ENCODE peak calls at places on chromosomes 2 and 18, in six cellular contexts. V, J, F, E, N and B are unnamed samples.

GRCh38 chr18:5253910-5254309 is 41.6 kb downstream of the ZBTB14 start:
- DNase-seq in V (no peak), J (no peak), F (no peak), E (no peak), N (no peak), B (no peak)

GRCh38 chr2:55565613-55566012 is 46.1 kb downstream of the CFAP36 start:
- DNase-seq in V (no peak), J (no peak), F (no peak), E (no peak), N (no peak), B (no peak)

GRCh38 chr2:85106489-85107180 is 26.6 kb upstream of the TCF7L1 start:
- DNase-seq in V (peak; percentile 35), J (no peak), F (no peak), E (no peak), N (no peak), B (no peak)

GRCh38 chr2:121976912-121977311 is 221.5 kb downstream of the TSN start:
- DNase-seq in V (no peak), J (no peak), F (no peak), E (no peak), N (no peak), B (no peak)

GRCh38 chr2:49042510-49042909 is 111.8 kb downstream of the FSHR start:
- DNase-seq in V (no peak), J (no peak), F (no peak), E (peak; percentile 19), N (no peak), B (no peak)

GRCh38 chr2:8090748-8091700 is 590.8 kb upstream of the ID2 start:
- DNase-seq in V (peak; percentile 98), J (peak; percentile 97), F (peak; percentile 72), E (peak; percentile 15), N (peak; percentile 57), B (peak; percentile 22)

GRCh38 chr2:230920167-230920566 is 4.9 kb downstream of the GPR55 start:
- DNase-seq in V (no peak), J (no peak), F (no peak), E (no peak), N (no peak), B (no peak)

GRCh38 chr2:27049422-27050280 is 1.8 kb upstream of the AGBL5 start:
- DNase-seq in V (no peak), J (no peak), F (peak; percentile 52), E (peak; percentile 80), N (peak; percentile 67), B (no peak)

GRCh38 chr2:32752205-32752604 is 124.4 kb downstream of the TTC27 start:
- DNase-seq in V (no peak), J (no peak), F (no peak), E (no peak), N (no peak), B (peak; percentile 43)

GRCh38 chr2:31534636-31535035 is 46.1 kb downstream of the SRD5A2 start:
- DNase-seq in V (no peak), J (no peak), F (no peak), E (no peak), N (no peak), B (no peak)

GRCh38 chr2:64652231-64653173 is 1.2 kb downstream of the SERTAD2 start:
- DNase-seq in V (peak; percentile 56), J (peak; percentile 61), F (peak; percentile 84), E (no peak), N (peak; percentile 86), B (no peak)

GRCh38 chr2:113258748-113259147 is 20.0 kb downstream of the PAX8 start:
- DNase-seq in V (no peak), J (no peak), F (peak; percentile 52), E (no peak), N (peak; percentile 79), B (no peak)

GRCh38 chr2:111910609-111911277 is 12.3 kb downstream of the MERTK start:
- DNase-seq in V (no peak), J (no peak), F (peak; percentile 63), E (no peak), N (no peak), B (no peak)

GRCh38 chr2:12507295-12507694 is 209.4 kb upstream of the TRIB2 start:
- DNase-seq in V (peak; percentile 93), J (no peak), F (no peak), E (peak; percentile 69), N (no peak), B (peak; percentile 40)

GRCh38 chr2:44479127-44479887 is 117.6 kb downstream of the CAMKMT start:
- DNase-seq in V (peak; percentile 77), J (peak; percentile 16), F (no peak), E (peak; percentile 47), N (peak; percentile 58), B (peak; percentile 87)

GRCh38 chr2:191499874-191500565 is 177.9 kb upstream of the NABP1 start:
- DNase-seq in V (peak; percentile 67), J (no peak), F (no peak), E (no peak), N (no peak), B (peak; percentile 55)

GRCh38 chr2:67579207-67579606 is 182.1 kb downstream of the ETAA1 start:
- DNase-seq in V (no peak), J (no peak), F (no peak), E (no peak), N (no peak), B (no peak)

GRCh38 chr2:67583185-67583584 is 186.1 kb downstream of the ETAA1 start:
- DNase-seq in V (no peak), J (no peak), F (no peak), E (no peak), N (no peak), B (no peak)

GRCh38 chr2:67579791-67580190 is 182.7 kb downstream of the ETAA1 start:
- DNase-seq in V (no peak), J (no peak), F (no peak), E (no peak), N (no peak), B (no peak)

GRCh38 chr2:67585400-67585799 is 188.3 kb downstream of the ETAA1 start:
- DNase-seq in V (no peak), J (no peak), F (no peak), E (no peak), N (no peak), B (no peak)

DNA sequence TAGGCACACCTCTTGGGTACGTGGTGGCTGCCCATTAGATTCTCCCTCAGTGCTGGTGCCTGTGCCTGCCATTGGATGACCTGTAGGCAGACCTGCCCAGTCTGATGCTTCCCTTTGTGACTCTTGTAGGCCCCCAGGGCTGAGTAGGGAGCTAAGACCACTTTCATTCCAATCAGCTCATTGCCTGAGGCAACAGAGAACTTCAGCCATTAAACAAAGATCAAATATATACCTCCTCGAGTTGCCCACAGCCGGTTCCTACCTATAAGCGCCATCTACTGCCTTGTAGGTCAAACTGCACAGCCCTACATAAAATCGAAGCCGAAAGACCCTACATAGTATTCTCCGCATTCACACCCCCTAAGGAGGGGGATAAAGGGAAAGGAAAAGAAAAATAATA is 184.6 kb downstream of the ETAA1 start:
- DNase-seq in V (no peak), J (no peak), F (no peak), E (no peak), N (peak; percentile 13), B (no peak)
- TF ChIP-seq CTCF in V (peak; percentile 4), J (no peak), F (no peak), E (peak; percentile 44), N (peak; percentile 57), B (no peak)

DNA sequence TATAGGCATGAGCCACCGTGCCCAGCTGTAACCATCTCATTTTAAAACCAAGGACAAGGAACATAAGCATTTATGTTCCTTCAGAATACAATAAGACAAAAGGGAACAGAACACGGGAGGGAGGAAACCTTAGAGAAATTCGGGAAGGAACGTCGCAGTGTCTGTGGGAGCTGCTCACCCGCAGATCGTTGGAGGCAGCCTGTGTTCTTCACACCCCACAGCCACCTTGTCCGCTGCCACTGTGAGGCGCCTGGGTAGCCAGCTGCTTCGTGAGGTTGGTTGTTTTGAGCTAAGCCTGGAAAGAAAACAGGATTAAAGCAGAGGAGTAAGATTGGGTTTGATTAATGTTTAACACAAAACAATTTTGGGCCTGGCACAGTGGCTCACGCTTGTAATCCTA is 250.0 kb downstream of the FHOD3 start:
- DNase-seq in V (no peak), J (no peak), F (no peak), E (no peak), N (no peak), B (no peak)
- H3K4me3 ChIP-seq in V (no peak overlapping the region), J (no peak overlapping the region), F (no peak overlapping the region), E (no peak overlapping the region), N (no peak overlapping the region), B (no peak overlapping the region)

GRCh38 chr18:10455726-10456453 is 1.5 kb downstream of the APCDD1 start:
- DNase-seq in V (no peak), J (no peak), F (no peak), E (no peak), N (peak; percentile 19), B (no peak)

GRCh38 chr18:10454800-10455550 is 540 bp downstream of the APCDD1 start:
- DNase-seq in V (no peak), J (no peak), F (no peak), E (no peak), N (peak; percentile 25), B (no peak)

GRCh38 chr18:10453261-10453884 is 1.1 kb upstream of the APCDD1 start:
- DNase-seq in V (no peak), J (no peak), F (no peak), E (no peak), N (no peak), B (no peak)

GRCh38 chr18:10456718-10457499 is 2.5 kb downstream of the APCDD1 start:
- DNase-seq in V (no peak), J (no peak), F (no peak), E (no peak), N (no peak), B (no peak)

DNA sequence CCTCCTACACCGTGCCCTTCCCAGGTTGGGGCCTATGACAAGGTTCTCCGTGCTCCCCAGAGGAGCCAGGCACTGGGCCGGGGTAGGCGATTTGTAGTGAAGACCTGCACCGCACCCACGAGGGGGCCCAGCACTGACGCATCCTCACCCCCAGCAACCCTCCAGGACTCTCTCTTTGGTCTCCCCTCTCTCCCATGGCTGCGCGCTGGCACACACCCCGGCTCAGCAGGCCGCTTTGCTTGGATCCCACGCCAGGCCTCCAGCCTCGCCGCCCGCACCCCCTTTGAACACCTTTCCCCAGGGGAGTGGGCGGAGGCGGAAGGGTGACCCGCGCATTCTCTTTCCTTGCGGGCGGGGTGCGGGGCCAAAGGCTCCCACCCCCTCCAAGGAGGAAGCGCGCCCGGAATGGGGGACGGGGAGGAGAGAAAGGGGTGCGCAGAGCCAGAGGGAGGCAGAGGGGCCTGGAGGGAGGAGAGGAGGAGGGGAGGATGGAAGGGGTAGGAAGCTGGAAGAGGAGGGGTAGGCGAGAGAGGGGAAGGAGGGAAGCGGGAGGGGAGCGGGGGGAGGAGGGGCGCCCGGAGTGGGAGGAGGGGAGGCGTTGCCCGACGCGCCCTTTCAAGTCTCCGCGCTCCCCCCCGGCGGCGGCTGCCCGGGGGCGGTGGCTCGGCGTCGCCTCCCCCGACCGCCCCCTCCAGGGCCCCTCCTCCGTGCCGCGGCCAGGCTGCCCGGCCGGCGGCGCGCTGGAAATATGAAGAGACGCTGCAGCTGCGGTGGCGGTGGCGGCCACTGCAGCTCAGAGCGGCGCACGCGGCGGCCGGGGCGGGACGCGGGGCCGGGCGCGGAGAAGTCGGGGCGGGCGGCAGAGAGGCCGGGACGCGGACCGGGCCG is at the start of gene APCDD1:
- DNase-seq in V (peak; percentile 55), J (peak; percentile 67), F (peak; percentile 68), E (no peak), N (peak; percentile 73), B (no peak)
- TF ChIP-seq CTCF in V (no peak), J (no peak), F (peak; percentile 24), E (no peak), N (no peak), B (no peak)

DNA sequence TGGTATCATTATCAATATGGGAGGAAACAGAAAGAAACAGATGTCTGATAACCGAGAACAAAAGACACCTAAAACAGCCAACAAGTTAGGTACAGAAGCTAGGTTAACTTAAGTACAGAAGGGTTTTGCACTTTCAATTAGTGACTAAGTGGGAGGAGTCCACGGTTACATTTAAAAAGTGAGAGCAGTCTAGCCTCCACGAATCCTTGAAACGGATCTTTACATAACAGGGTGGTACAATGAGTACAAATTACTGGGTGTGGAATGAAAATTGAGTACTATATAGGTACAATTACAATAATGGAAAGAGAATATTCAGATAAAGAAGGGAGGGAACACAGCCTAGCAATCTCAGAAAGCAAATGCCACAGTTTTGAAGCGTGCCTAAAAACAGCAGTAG is 76.6 kb downstream of the TLK1 start:
- DNase-seq in V (no peak), J (no peak), F (no peak), E (no peak), N (no peak), B (no peak)
- H3K4me3 ChIP-seq in V (no peak overlapping the region), J (no peak overlapping the region), F (no peak overlapping the region), E (no peak overlapping the region), N (no peak overlapping the region), B (no peak overlapping the region)